ENCODE peak calls at places on chromosomes 13 and 19, in four cellular contexts. One of them, this sample, is unnamed.

GRCh38 chr13:113816248-113816924 is 47.5 kb downstream of the GAS6 start:
- DNase-seq in H1: no peak
- DNase-seq in H9: no peak
- DNase-seq in IMR-90: peak; percentile 45
- DNase-seq in this sample: no peak

GRCh38 chr13:97629601-97630272 is 195.8 kb downstream of the RAP2A start:
- DNase-seq in H1: no peak
- DNase-seq in H9: no peak
- DNase-seq in IMR-90: no peak
- DNase-seq in this sample: no peak

GRCh38 chr13:29849071-29849541 is 1.3 kb downstream of the UBL3 start:
- DNase-seq in H1: no peak
- DNase-seq in H9: no peak
- DNase-seq in IMR-90: peak; percentile 22
- DNase-seq in this sample: peak; percentile 46

GRCh38 chr19:39017646-39018045 is 14.7 kb downstream of the FBXO27 start:
- DNase-seq in H1: no peak
- DNase-seq in H9: no peak
- DNase-seq in IMR-90: no peak
- DNase-seq in this sample: no peak

GRCh38 chr19:30968210-30968609 is 381.0 kb downstream of the TSHZ3 start:
- DNase-seq in H1: no peak
- DNase-seq in H9: no peak
- DNase-seq in IMR-90: no peak
- DNase-seq in this sample: peak; percentile 20

GRCh38 chr19:44718441-44719261 is 19.7 kb downstream of the CEACAM16 start:
- DNase-seq in H1: peak; percentile 74
- DNase-seq in H9: peak; percentile 89
- DNase-seq in IMR-90: peak; percentile 56
- DNase-seq in this sample: peak; percentile 97

GRCh38 chr13:50229935-50230334 is 214.7 kb downstream of the KCNRG start:
- DNase-seq in H1: no peak
- DNase-seq in H9: no peak
- DNase-seq in IMR-90: no peak
- DNase-seq in this sample: no peak

GRCh38 chr19:19410553-19411550 is 5.4 kb downstream of the GATAD2A start:
- DNase-seq in H1: no peak
- DNase-seq in H9: no peak
- DNase-seq in IMR-90: no peak
- DNase-seq in this sample: peak; percentile 13

GRCh38 chr19:2424686-2425621 is 2.4 kb downstream of the TIMM13 start:
- DNase-seq in H1: peak; percentile 84
- DNase-seq in H9: peak; percentile 81
- DNase-seq in IMR-90: peak; percentile 69
- DNase-seq in this sample: peak; percentile 84
- H3K4me2 ChIP-seq in H1: peak overlapping the region; percentile 84
- H3K4me2 ChIP-seq in H9: peak overlapping the region; percentile 45
- H3K4me2 ChIP-seq in IMR-90: peak overlapping the region; percentile 44
- H3K4me2 ChIP-seq in this sample: peak overlapping the region; percentile 74

GRCh38 chr13:22012676-22013075 is 341.8 kb downstream of the FGF9 start:
- DNase-seq in H1: no peak
- DNase-seq in H9: no peak
- DNase-seq in IMR-90: no peak
- DNase-seq in this sample: peak; percentile 67
- H4K5ac ChIP-seq in H1: no peak overlapping the region
- H4K5ac ChIP-seq in H9: no peak overlapping the region
- H4K5ac ChIP-seq in IMR-90: no peak overlapping the region
- H4K5ac ChIP-seq in this sample: no peak overlapping the region

DNA sequence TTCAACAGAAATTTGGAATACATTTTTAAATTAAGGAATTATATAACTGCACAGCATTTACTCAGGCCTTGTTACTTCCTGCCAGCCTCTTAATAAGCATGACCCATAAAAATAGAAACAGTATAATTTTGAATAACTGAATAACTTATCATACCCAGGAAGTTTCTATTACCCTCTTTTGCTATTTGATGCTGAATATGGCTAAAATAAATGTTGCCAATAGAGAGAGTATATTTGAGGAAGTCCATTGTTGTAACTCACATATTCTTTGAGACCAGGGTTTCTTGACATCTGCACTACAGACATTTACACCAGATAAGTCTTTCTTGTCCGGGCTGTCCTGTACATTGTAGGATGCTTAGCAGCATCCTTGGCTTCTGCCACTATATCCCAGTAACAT is 178.1 kb downstream of the KLF12 start:
- DNase-seq in H1: no peak
- DNase-seq in H9: no peak
- DNase-seq in IMR-90: no peak
- DNase-seq in this sample: no peak
- H3K4me2 ChIP-seq in H1: no peak overlapping the region
- H3K4me2 ChIP-seq in H9: no peak overlapping the region
- H3K4me2 ChIP-seq in IMR-90: no peak overlapping the region
- H3K4me2 ChIP-seq in this sample: no peak overlapping the region

GRCh38 chr19:46529622-46530451 is 34.2 kb upstream of the PNMA8B start:
- DNase-seq in H1: peak; percentile 86
- DNase-seq in H9: peak; percentile 67
- DNase-seq in IMR-90: peak; percentile 54
- DNase-seq in this sample: peak; percentile 72
- H4K5ac ChIP-seq in H1: no peak overlapping the region
- H4K5ac ChIP-seq in H9: no peak overlapping the region
- H4K5ac ChIP-seq in IMR-90: no peak overlapping the region
- H4K5ac ChIP-seq in this sample: no peak overlapping the region

GRCh38 chr13:31424130-31424729 is 224.5 kb downstream of the B3GLCT start:
- DNase-seq in H1: peak; percentile 75
- DNase-seq in H9: peak; percentile 88
- DNase-seq in IMR-90: peak; percentile 73
- DNase-seq in this sample: peak; percentile 90
- H3K4me2 ChIP-seq in H1: no peak overlapping the region
- H3K4me2 ChIP-seq in H9: no peak overlapping the region
- H3K4me2 ChIP-seq in IMR-90: no peak overlapping the region
- H3K4me2 ChIP-seq in this sample: no peak overlapping the region

DNA sequence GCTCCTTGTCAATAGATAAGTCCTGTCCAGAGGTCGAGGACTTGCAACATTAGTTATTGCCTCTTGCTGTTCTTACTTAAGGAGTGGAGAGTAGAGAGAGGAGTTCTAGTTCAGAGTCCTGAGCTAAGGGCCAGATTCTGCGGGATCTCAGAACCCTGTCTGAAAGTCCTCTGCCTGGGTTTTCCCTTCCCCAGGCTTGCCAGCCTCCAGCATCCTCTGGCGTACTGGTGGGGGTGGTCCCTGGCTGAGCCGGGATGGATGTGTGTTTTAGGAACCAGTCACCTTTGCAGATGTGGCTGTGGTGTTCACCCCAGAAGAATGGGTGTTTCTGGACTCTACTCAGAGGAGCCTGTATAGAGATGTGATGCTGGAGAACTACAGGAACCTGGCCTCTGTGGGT is 26.0 kb downstream of the ZNF333 start:
- DNase-seq in H1: no peak
- DNase-seq in H9: no peak
- DNase-seq in IMR-90: no peak
- DNase-seq in this sample: no peak
- H4K5ac ChIP-seq in H1: no peak overlapping the region
- H4K5ac ChIP-seq in H9: no peak overlapping the region
- H4K5ac ChIP-seq in IMR-90: no peak overlapping the region
- H4K5ac ChIP-seq in this sample: no peak overlapping the region

GRCh38 chr13:49218493-49219051 is 1.6 kb upstream of the MLNR start:
- DNase-seq in H1: peak; percentile 65
- DNase-seq in H9: peak; percentile 68
- DNase-seq in IMR-90: peak; percentile 6
- DNase-seq in this sample: peak; percentile 77

GRCh38 chr13:49220035-49220855 is at the start of gene MLNR:
- DNase-seq in H1: peak; percentile 81
- DNase-seq in H9: peak; percentile 76
- DNase-seq in IMR-90: no peak
- DNase-seq in this sample: peak; percentile 72

GRCh38 chr13:49217962-49218492 is 2.1 kb upstream of the MLNR start:
- DNase-seq in H1: peak; percentile 55
- DNase-seq in H9: no peak
- DNase-seq in IMR-90: no peak
- DNase-seq in this sample: no peak

GRCh38 chr13:49220856-49221614 is 897 bp downstream of the MLNR start:
- DNase-seq in H1: peak; percentile 73
- DNase-seq in H9: peak; percentile 41
- DNase-seq in IMR-90: peak; percentile 12
- DNase-seq in this sample: peak; percentile 37

GRCh38 chr13:49219647-49220034 is 497 bp upstream of the MLNR start:
- DNase-seq in H1: no peak
- DNase-seq in H9: peak; percentile 68
- DNase-seq in IMR-90: no peak
- DNase-seq in this sample: no peak
- H3K4me2 ChIP-seq in H1: peak overlapping the region; percentile 77
- H3K4me2 ChIP-seq in H9: peak overlapping the region; percentile 51
- H3K4me2 ChIP-seq in IMR-90: peak overlapping the region; percentile 60
- H3K4me2 ChIP-seq in this sample: peak overlapping the region; percentile 66

GRCh38 chr19:29581398-29581797 is 24.7 kb upstream of the POP4 start:
- DNase-seq in H1: no peak
- DNase-seq in H9: peak; percentile 3
- DNase-seq in IMR-90: no peak
- DNase-seq in this sample: no peak
- H4K5ac ChIP-seq in H1: no peak overlapping the region
- H4K5ac ChIP-seq in H9: no peak overlapping the region
- H4K5ac ChIP-seq in IMR-90: no peak overlapping the region
- H4K5ac ChIP-seq in this sample: no peak overlapping the region

GRCh38 chr19:4140237-4140711 is 13.2 kb upstream of the CREB3L3 start:
- DNase-seq in H1: peak; percentile 72
- DNase-seq in H9: peak; percentile 75
- DNase-seq in IMR-90: peak; percentile 72
- DNase-seq in this sample: peak; percentile 84
- H3K4me2 ChIP-seq in H1: no peak overlapping the region
- H3K4me2 ChIP-seq in H9: no peak overlapping the region
- H3K4me2 ChIP-seq in IMR-90: no peak overlapping the region
- H3K4me2 ChIP-seq in this sample: no peak overlapping the region

GRCh38 chr13:69477451-69477850 is 630.2 kb upstream of the ATXN8OS start:
- DNase-seq in H1: no peak
- DNase-seq in H9: no peak
- DNase-seq in IMR-90: no peak
- DNase-seq in this sample: no peak

GRCh38 chr13:69468624-69469023 is 639.0 kb upstream of the ATXN8OS start:
- DNase-seq in H1: no peak
- DNase-seq in H9: no peak
- DNase-seq in IMR-90: no peak
- DNase-seq in this sample: no peak

GRCh38 chr13:69474286-69474685 is 633.3 kb upstream of the ATXN8OS start:
- DNase-seq in H1: no peak
- DNase-seq in H9: no peak
- DNase-seq in IMR-90: no peak
- DNase-seq in this sample: no peak
- H4K5ac ChIP-seq in H1: no peak overlapping the region
- H4K5ac ChIP-seq in H9: no peak overlapping the region
- H4K5ac ChIP-seq in IMR-90: no peak overlapping the region
- H4K5ac ChIP-seq in this sample: no peak overlapping the region

This sample was measured in mesendoderm.